ENCODE peak calls at places on chromosomes 13 and 19, in five cellular contexts. T, V, L, N and A are unnamed samples.

GRCh38 chr19:10418281-10419199 is 1.8 kb upstream of the PDE4A start:
- DNase-seq in T (no peak), V (no peak), L (no peak), N (no peak), A (no peak)

GRCh38 chr13:72164811-72165210 is 297.8 kb upstream of the DACH1 start:
- DNase-seq in T (no peak), V (no peak), L (no peak), N (no peak), A (no peak)

GRCh38 chr19:52963229-52963760 is 614 bp upstream of the ZNF816 start:
- DNase-seq in T (no peak), V (no peak), L (no peak), N (no peak), A (peak)

GRCh38 chr13:74770361-74770760 is 636.2 kb upstream of the KLF12 start:
- DNase-seq in T (no peak), V (peak), L (no peak), N (peak), A (no peak)

GRCh38 chr19:30873003-30873402 is 476.2 kb downstream of the TSHZ3 start:
- DNase-seq in T (no peak), V (no peak), L (no peak), N (no peak), A (no peak)

GRCh38 chr13:39612023-39612637 is 9.1 kb upstream of the LHFPL6 start:
- DNase-seq in T (peak), V (peak), L (peak), N (peak), A (peak)

GRCh38 chr19:1907563-1908363 is 2.6 kb downstream of the ADAT3 start:
- DNase-seq in T (peak), V (no peak), L (no peak), N (peak), A (no peak)

GRCh38 chr13:44013666-44014291 is 134.1 kb downstream of the LACC1 start:
- DNase-seq in T (no peak), V (peak), L (no peak), N (peak), A (no peak)

GRCh38 chr13:34458756-34459462 is 483.2 kb upstream of the NBEA start:
- DNase-seq in T (no peak), V (peak), L (no peak), N (no peak), A (no peak)

GRCh38 chr13:51998723-51999471 is 12.4 kb downstream of the ATP7B start:
- DNase-seq in T (no peak), V (no peak), L (no peak), N (no peak), A (no peak)

GRCh38 chr13:73215807-73216206 is 157.0 kb downstream of the KLF5 start:
- DNase-seq in T (no peak), V (peak), L (no peak), N (no peak), A (no peak)

GRCh38 chr13:97212540-97213146 is 9.5 kb upstream of the MBNL2 start:
- DNase-seq in T (peak), V (peak), L (no peak), N (peak), A (no peak)

GRCh38 chr19:33419763-33420080 is 46.2 kb downstream of the CEBPG start:
- DNase-seq in T (no peak), V (no peak), L (no peak), N (no peak), A (peak)

GRCh38 chr13:108961542-108962125 is 332.2 kb downstream of the MYO16 start:
- DNase-seq in T (no peak), V (peak), L (no peak), N (peak), A (no peak)

GRCh38 chr13:39422845-39423565 is 180.0 kb downstream of the LHFPL6 start:
- DNase-seq in T (no peak), V (peak), L (no peak), N (peak), A (no peak)

GRCh38 chr19:17795495-17795856 is 538 bp downstream of the B3GNT3 start:
- DNase-seq in T (no peak), V (no peak), L (no peak), N (no peak), A (no peak)

GRCh38 chr13:110589991-110590390 is 25.4 kb upstream of the NAXD start:
- DNase-seq in T (no peak), V (no peak), L (no peak), N (no peak), A (no peak)

GRCh38 chr13:20769091-20769490 is 4.7 kb downstream of the EEF1AKMT1 start:
- DNase-seq in T (no peak), V (no peak), L (no peak), N (no peak), A (no peak)

GRCh38 chr13:52798770-52799430 is 49.5 kb downstream of the PCDH8 start:
- DNase-seq in T (no peak), V (no peak), L (no peak), N (no peak), A (no peak)